ENCODE peak calls at places on chromosomes 11 and 22, in five cellular contexts. F is SK-N-SH, V is MM.1S, R is OCI-LY7, H is neural progenitor cell. L is an unnamed sample.

GRCh38 chr22:22498267-22498666 is 10.3 kb downstream of the ZNF280B start:
- DNase-seq in F (no peak), V (no peak), R (no peak), H (no peak), L (no peak)

GRCh38 chr11:90639687-90640086 is 416.8 kb upstream of the CHORDC1 start:
- DNase-seq in F (no peak), V (no peak), R (no peak), H (no peak), L (no peak)

GRCh38 chr11:124754710-124755109 is 2.7 kb upstream of the VSIG2 start:
- DNase-seq in F (peak; percentile 5), V (no peak), R (no peak), H (peak; percentile 48), L (no peak)

GRCh38 chr22:28053871-28054621 is 135.0 kb upstream of the PITPNB start:
- DNase-seq in F (no peak), V (no peak), R (no peak), H (no peak), L (peak; percentile 29)

GRCh38 chr11:45607995-45608394 is 57.4 kb downstream of the CHST1 start:
- DNase-seq in F (no peak), V (no peak), R (no peak), H (no peak), L (no peak)

GRCh38 chr22:25395915-25396314 is 168.6 kb upstream of the GRK3 start:
- DNase-seq in F (no peak), V (no peak), R (no peak), H (no peak), L (no peak)

GRCh38 chr22:46575915-46576555 is 38.6 kb upstream of the CELSR1 start:
- DNase-seq in F (no peak), V (no peak), R (no peak), H (peak; percentile 20), L (no peak)

GRCh38 chr22:41888638-41889200 is 26.2 kb downstream of the SHISA8 start:
- DNase-seq in F (no peak), V (no peak), R (no peak), H (no peak), L (peak; percentile 60)

GRCh38 chr11:59135648-59136461 is 6.8 kb upstream of the FAM111A start:
- DNase-seq in F (peak; percentile 86), V (peak; percentile 80), R (peak; percentile 84), H (peak; percentile 84), L (peak; percentile 79)

GRCh38 chr11:26234451-26234850 is 97.5 kb upstream of the ANO3 start:
- DNase-seq in F (no peak), V (no peak), R (no peak), H (no peak), L (peak; percentile 44)

GRCh38 chr11:26228778-26229177 is 103.2 kb upstream of the ANO3 start:
- DNase-seq in F (no peak), V (no peak), R (no peak), H (no peak), L (peak; percentile 23)

GRCh38 chr11:26230021-26230420 is 101.9 kb upstream of the ANO3 start:
- DNase-seq in F (no peak), V (no peak), R (no peak), H (no peak), L (peak; percentile 39)

GRCh38 chr11:26229270-26229669 is 102.7 kb upstream of the ANO3 start:
- DNase-seq in F (no peak), V (no peak), R (no peak), H (no peak), L (peak; percentile 66)

DNA sequence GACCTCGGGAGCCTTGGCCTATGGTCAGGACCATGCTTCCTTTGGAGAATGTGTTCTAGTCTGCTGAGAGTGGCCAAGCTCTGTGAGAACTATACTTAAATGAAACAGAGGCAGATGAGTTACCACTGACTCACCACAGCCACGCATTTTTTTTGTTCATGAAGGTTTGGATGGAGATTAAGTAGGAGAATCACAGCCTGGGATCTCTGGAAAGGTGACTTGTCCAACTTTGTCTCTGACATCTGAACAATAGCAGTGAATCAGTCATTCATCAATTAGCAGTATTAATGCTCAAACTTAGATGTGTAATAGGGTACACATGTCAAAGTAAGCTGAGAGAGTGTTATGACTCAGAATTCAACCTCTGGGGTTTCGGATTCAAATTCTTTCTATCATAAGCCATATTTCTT is 100.7 kb upstream of the ANO3 start:
- DNase-seq in F (no peak), V (no peak), R (no peak), H (no peak), L (peak; percentile 92)
- H3K4me3 ChIP-seq in F (no peak overlapping the region), V (no peak overlapping the region), R (no peak overlapping the region), H (no peak overlapping the region), L (no peak overlapping the region)

GRCh38 chr11:116927163-116927772 is 89.8 kb upstream of the APOA1 start:
- DNase-seq in F (peak; percentile 18), V (no peak), R (peak; percentile 88), H (no peak), L (peak; percentile 18)
- TF ChIP-seq EZH2phosphoT487 in F (no peak), V (no peak), R (no peak), H (no peak), L (no peak)

GRCh38 chr11:66282468-66283455 is 4.8 kb downstream of the CNIH2 start:
- DNase-seq in F (peak; percentile 98), V (peak; percentile 99), R (peak; percentile 100), H (peak; percentile 100), L (peak; percentile 99)
- H3K4me3 ChIP-seq in F (no peak overlapping the region), V (no peak overlapping the region), R (no peak overlapping the region), H (no peak overlapping the region), L (no peak overlapping the region)

GRCh38 chr11:7927635-7928034 is 3.4 kb downstream of the OR10A6 start:
- DNase-seq in F (no peak), V (peak; percentile 16), R (no peak), H (no peak), L (peak; percentile 51)
- TF ChIP-seq EZH2phosphoT487 in F (no peak), V (no peak), R (no peak), H (no peak), L (no peak)

DNA sequence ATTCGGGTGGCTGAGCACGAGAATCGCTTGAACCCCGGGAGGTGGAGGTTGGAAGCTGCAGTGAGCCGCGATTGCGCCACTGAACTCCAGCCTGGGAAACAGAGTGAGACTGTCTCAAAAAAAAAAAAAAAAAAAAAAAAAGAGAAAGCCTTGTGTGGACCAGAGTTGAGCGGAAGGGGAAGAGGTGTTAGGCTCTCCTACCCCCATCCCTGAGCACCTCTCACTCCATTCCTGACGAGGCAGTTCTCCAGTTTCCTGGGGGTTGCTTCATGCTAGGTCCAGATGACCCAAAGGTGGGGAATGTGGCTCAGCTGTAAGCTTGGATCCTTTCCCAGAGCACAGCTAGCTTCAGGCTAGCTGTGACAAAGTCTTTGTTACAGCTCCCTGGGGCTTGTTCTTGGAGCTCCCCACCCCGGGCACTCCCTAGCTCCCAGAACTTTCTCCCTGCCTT is 8.8 kb upstream of the DNAL4 start:
- DNase-seq in F (no peak), V (no peak), R (no peak), H (peak; percentile 13), L (peak; percentile 99)
- H3K4me3 ChIP-seq in F (no peak overlapping the region), V (no peak overlapping the region), R (no peak overlapping the region), H (no peak overlapping the region), L (peak overlapping the region; percentile 38)

GRCh38 chr11:81237139-81237538 is 1496.5 kb downstream of the FAM181B start:
- DNase-seq in F (peak; percentile 5), V (peak; percentile 70), R (peak; percentile 19), H (peak; percentile 62), L (peak; percentile 50)
- TF ChIP-seq EZH2phosphoT487 in F (no peak), V (no peak), R (no peak), H (no peak), L (no peak)

DNA sequence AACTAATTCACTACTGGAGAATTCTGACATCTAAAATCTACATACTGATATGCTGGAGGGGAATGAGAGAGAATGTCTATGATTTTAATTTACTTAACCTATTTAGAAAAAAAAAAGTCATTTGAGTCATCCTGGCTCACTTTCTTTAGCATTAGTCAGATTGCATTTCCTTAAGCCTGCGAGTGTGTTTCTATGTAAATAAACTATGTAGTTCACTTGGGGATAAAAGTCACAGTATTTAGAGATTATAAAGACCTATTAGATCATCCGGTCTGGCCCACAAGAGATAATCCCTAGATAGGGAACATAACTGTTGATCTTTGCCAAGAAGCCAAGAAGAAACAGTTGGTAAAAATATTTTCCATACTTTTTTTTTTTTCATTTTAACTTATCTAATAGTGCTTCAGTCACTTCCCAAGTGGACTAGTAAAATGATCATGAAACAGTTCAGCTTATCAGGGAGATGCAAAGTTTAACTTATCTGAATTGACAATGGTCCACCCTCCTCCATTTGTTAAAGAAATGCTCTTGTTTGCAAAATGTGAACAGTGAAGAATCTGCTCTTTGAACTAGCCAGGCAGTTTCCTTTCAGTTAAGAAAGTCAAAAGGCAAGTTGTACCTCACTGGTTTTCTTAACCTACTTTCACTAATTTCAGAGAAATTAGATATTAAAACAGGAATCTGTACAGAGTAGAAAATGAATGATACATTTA is 21.2 kb upstream of the BLID start:
- DNase-seq in F (no peak), V (no peak), R (no peak), H (no peak), L (peak; percentile 93)
- H3K4me3 ChIP-seq in F (no peak overlapping the region), V (no peak overlapping the region), R (no peak overlapping the region), H (no peak overlapping the region), L (peak overlapping the region; percentile 13)

GRCh38 chr11:126607374-126607773 is 251.9 kb downstream of the ST3GAL4 start:
- DNase-seq in F (peak; percentile 83), V (peak; percentile 45), R (peak; percentile 5), H (peak; percentile 82), L (peak; percentile 89)
- TF ChIP-seq EZH2phosphoT487 in F (no peak), V (no peak), R (no peak), H (peak; percentile 49), L (no peak)

L was measured in GM23248.